ENCODE peak calls at places on chromosomes 2 and 18, in eight cellular contexts. One of them, this sample, is unnamed.

GRCh38 chr18:56038258-56039030 is 450.5 kb upstream of the TCF4 start:
- DNase-seq in CD8-positive, alpha-beta T cell: no peak
- DNase-seq in RWPE1: no peak
- DNase-seq in CD4-positive, alpha-beta T cell: no peak
- DNase-seq in cardiac fibroblast: no peak
- DNase-seq in endothelial cell of umbilical vein: no peak
- DNase-seq in heart right ventricle: no peak
- DNase-seq in Peyer's patch: no peak
- DNase-seq in this sample: no peak

GRCh38 chr2:25176138-25176537 is 7.8 kb upstream of the POMC start:
- DNase-seq in CD8-positive, alpha-beta T cell: no peak
- DNase-seq in RWPE1: no peak
- DNase-seq in CD4-positive, alpha-beta T cell: no peak
- DNase-seq in cardiac fibroblast: no peak
- DNase-seq in endothelial cell of umbilical vein: no peak
- DNase-seq in heart right ventricle: no peak
- DNase-seq in Peyer's patch: no peak
- DNase-seq in this sample: no peak

GRCh38 chr2:15126373-15126772 is 434.8 kb downstream of the NBAS start:
- DNase-seq in CD8-positive, alpha-beta T cell: no peak
- DNase-seq in RWPE1: no peak
- DNase-seq in CD4-positive, alpha-beta T cell: no peak
- DNase-seq in cardiac fibroblast: no peak
- DNase-seq in endothelial cell of umbilical vein: no peak
- DNase-seq in heart right ventricle: no peak
- DNase-seq in Peyer's patch: no peak
- DNase-seq in this sample: no peak

GRCh38 chr2:97699765-97700444 is 13.5 kb upstream of the ZAP70 start:
- DNase-seq in CD8-positive, alpha-beta T cell: peak
- DNase-seq in RWPE1: peak
- DNase-seq in CD4-positive, alpha-beta T cell: peak
- DNase-seq in cardiac fibroblast: peak
- DNase-seq in endothelial cell of umbilical vein: peak
- DNase-seq in heart right ventricle: no peak
- DNase-seq in Peyer's patch: no peak
- DNase-seq in this sample: no peak

GRCh38 chr2:218829868-218830451 is 1.6 kb downstream of the PRKAG3 start:
- DNase-seq in CD8-positive, alpha-beta T cell: no peak
- DNase-seq in RWPE1: no peak
- DNase-seq in CD4-positive, alpha-beta T cell: no peak
- DNase-seq in cardiac fibroblast: no peak
- DNase-seq in endothelial cell of umbilical vein: no peak
- DNase-seq in heart right ventricle: peak
- DNase-seq in Peyer's patch: no peak
- DNase-seq in this sample: no peak

GRCh38 chr2:237721828-237722227 is 76.8 kb upstream of the RBM44 start:
- DNase-seq in CD8-positive, alpha-beta T cell: no peak
- DNase-seq in RWPE1: no peak
- DNase-seq in CD4-positive, alpha-beta T cell: no peak
- DNase-seq in cardiac fibroblast: no peak
- DNase-seq in endothelial cell of umbilical vein: no peak
- DNase-seq in heart right ventricle: no peak
- DNase-seq in Peyer's patch: no peak
- DNase-seq in this sample: no peak

GRCh38 chr2:25421746-25422431 is 80.2 kb upstream of the DNMT3A start:
- DNase-seq in CD8-positive, alpha-beta T cell: no peak
- DNase-seq in RWPE1: no peak
- DNase-seq in CD4-positive, alpha-beta T cell: no peak
- DNase-seq in cardiac fibroblast: no peak
- DNase-seq in endothelial cell of umbilical vein: no peak
- DNase-seq in heart right ventricle: no peak
- DNase-seq in Peyer's patch: no peak
- DNase-seq in this sample: no peak

GRCh38 chr2:59176737-59177136 is 935.6 kb upstream of the FANCL start:
- DNase-seq in CD8-positive, alpha-beta T cell: no peak
- DNase-seq in RWPE1: no peak
- DNase-seq in CD4-positive, alpha-beta T cell: no peak
- DNase-seq in cardiac fibroblast: no peak
- DNase-seq in endothelial cell of umbilical vein: no peak
- DNase-seq in heart right ventricle: no peak
- DNase-seq in Peyer's patch: no peak
- DNase-seq in this sample: no peak

GRCh38 chr2:158926478-158926948 is 41.9 kb upstream of the TANC1 start:
- DNase-seq in CD8-positive, alpha-beta T cell: no peak
- DNase-seq in RWPE1: peak
- DNase-seq in CD4-positive, alpha-beta T cell: no peak
- DNase-seq in cardiac fibroblast: peak
- DNase-seq in endothelial cell of umbilical vein: peak
- DNase-seq in heart right ventricle: no peak
- DNase-seq in Peyer's patch: no peak
- DNase-seq in this sample: no peak

DNA sequence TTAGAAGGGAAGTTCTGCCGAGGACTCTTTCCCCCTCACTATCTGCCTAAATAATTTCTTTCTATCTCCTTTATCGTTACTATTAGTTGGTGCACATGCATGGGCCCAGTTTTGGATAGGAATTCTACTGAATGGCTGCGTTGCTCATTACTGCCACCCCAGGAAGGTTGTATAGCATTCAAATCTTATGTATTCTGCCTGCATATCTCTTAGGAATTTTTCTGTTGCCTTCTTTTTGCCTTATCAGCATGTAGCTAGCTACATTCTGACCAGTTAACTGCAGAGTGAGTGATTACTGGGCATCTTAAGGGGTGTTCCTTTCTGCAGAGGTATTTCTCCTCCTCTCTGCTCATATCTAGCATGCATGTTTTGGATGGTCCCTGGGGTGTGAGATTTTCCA is 239.6 kb downstream of the TDRD15 start:
- DNase-seq in CD8-positive, alpha-beta T cell: no peak
- DNase-seq in RWPE1: no peak
- DNase-seq in CD4-positive, alpha-beta T cell: no peak
- DNase-seq in cardiac fibroblast: no peak
- DNase-seq in endothelial cell of umbilical vein: no peak
- DNase-seq in heart right ventricle: no peak
- DNase-seq in Peyer's patch: no peak
- DNase-seq in this sample: no peak
- TF ChIP-seq CTCF in CD8-positive, alpha-beta T cell: no peak
- TF ChIP-seq CTCF in RWPE1: no peak
- TF ChIP-seq CTCF in CD4-positive, alpha-beta T cell: no peak
- TF ChIP-seq CTCF in cardiac fibroblast: no peak
- TF ChIP-seq CTCF in endothelial cell of umbilical vein: no peak
- TF ChIP-seq CTCF in heart right ventricle: no peak
- TF ChIP-seq CTCF in Peyer's patch: no peak
- TF ChIP-seq CTCF in this sample: no peak

GRCh38 chr2:164073758-164074094 is 337.9 kb upstream of the FIGN start:
- DNase-seq in CD8-positive, alpha-beta T cell: no peak
- DNase-seq in RWPE1: no peak
- DNase-seq in CD4-positive, alpha-beta T cell: no peak
- DNase-seq in cardiac fibroblast: no peak
- DNase-seq in endothelial cell of umbilical vein: no peak
- DNase-seq in heart right ventricle: no peak
- DNase-seq in Peyer's patch: no peak
- DNase-seq in this sample: no peak

GRCh38 chr2:164079258-164079657 is 343.4 kb upstream of the FIGN start:
- DNase-seq in CD8-positive, alpha-beta T cell: no peak
- DNase-seq in RWPE1: no peak
- DNase-seq in CD4-positive, alpha-beta T cell: no peak
- DNase-seq in cardiac fibroblast: no peak
- DNase-seq in endothelial cell of umbilical vein: no peak
- DNase-seq in heart right ventricle: no peak
- DNase-seq in Peyer's patch: no peak
- DNase-seq in this sample: no peak
- TF ChIP-seq CTCF in CD8-positive, alpha-beta T cell: no peak
- TF ChIP-seq CTCF in RWPE1: no peak
- TF ChIP-seq CTCF in CD4-positive, alpha-beta T cell: no peak
- TF ChIP-seq CTCF in cardiac fibroblast: no peak
- TF ChIP-seq CTCF in endothelial cell of umbilical vein: no peak
- TF ChIP-seq CTCF in heart right ventricle: no peak
- TF ChIP-seq CTCF in Peyer's patch: no peak
- TF ChIP-seq CTCF in this sample: no peak

DNA sequence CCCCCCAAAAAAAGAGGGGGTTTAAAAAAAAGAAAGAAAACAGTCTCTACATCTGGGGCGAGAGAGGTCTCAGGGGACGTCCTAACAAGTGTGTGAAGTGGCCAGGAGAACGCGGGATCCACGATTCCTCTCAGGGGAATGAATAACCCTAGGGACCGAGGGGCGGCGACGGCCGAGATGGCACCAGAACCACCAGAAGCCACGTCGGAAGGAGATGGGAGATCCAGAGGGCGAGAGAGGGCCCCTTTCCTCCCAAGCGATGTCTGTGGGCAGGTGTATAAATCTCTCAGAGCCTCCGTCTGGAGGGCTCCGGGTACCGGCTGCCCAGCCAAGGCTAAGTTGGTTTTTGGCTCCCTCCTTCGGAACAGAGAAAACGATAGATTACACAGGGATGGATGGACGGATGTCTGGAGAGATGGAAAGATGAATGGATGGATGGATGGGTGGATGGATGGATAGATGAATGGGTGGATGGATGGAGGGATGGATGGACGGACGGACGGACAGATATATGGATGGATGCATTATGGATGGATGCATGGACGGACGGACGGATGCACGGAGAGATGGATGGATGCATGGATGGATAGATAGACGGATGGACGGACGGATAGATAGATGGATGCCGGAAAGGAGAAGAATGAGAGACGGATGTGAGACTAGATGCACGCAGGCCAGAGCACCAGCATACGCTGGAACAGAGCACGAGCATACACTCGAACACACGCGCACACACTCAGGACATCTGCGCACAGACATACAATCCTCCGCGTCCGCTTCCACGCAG is 1.6 kb downstream of the EPHA4 start:
- DNase-seq in CD8-positive, alpha-beta T cell: no peak
- DNase-seq in RWPE1: no peak
- DNase-seq in CD4-positive, alpha-beta T cell: no peak
- DNase-seq in cardiac fibroblast: peak
- DNase-seq in endothelial cell of umbilical vein: peak
- DNase-seq in heart right ventricle: peak
- DNase-seq in Peyer's patch: no peak
- DNase-seq in this sample: no peak
- TF ChIP-seq CTCF in CD8-positive, alpha-beta T cell: no peak
- TF ChIP-seq CTCF in RWPE1: no peak
- TF ChIP-seq CTCF in CD4-positive, alpha-beta T cell: peak
- TF ChIP-seq CTCF in cardiac fibroblast: no peak
- TF ChIP-seq CTCF in endothelial cell of umbilical vein: no peak
- TF ChIP-seq CTCF in heart right ventricle: no peak
- TF ChIP-seq CTCF in Peyer's patch: no peak
- TF ChIP-seq CTCF in this sample: no peak

GRCh38 chr2:157793053-157793612 is 83.0 kb downstream of the ACVR1 start:
- DNase-seq in CD8-positive, alpha-beta T cell: no peak
- DNase-seq in RWPE1: no peak
- DNase-seq in CD4-positive, alpha-beta T cell: no peak
- DNase-seq in cardiac fibroblast: no peak
- DNase-seq in endothelial cell of umbilical vein: no peak
- DNase-seq in heart right ventricle: no peak
- DNase-seq in Peyer's patch: no peak
- DNase-seq in this sample: no peak
- TF ChIP-seq CTCF in CD8-positive, alpha-beta T cell: no peak
- TF ChIP-seq CTCF in RWPE1: no peak
- TF ChIP-seq CTCF in CD4-positive, alpha-beta T cell: peak
- TF ChIP-seq CTCF in cardiac fibroblast: peak
- TF ChIP-seq CTCF in endothelial cell of umbilical vein: no peak
- TF ChIP-seq CTCF in heart right ventricle: no peak
- TF ChIP-seq CTCF in Peyer's patch: no peak
- TF ChIP-seq CTCF in this sample: no peak

GRCh38 chr18:9418047-9418690 is 57.1 kb upstream of the RALBP1 start:
- DNase-seq in CD8-positive, alpha-beta T cell: no peak
- DNase-seq in RWPE1: no peak
- DNase-seq in CD4-positive, alpha-beta T cell: no peak
- DNase-seq in cardiac fibroblast: no peak
- DNase-seq in endothelial cell of umbilical vein: no peak
- DNase-seq in heart right ventricle: no peak
- DNase-seq in Peyer's patch: no peak
- DNase-seq in this sample: no peak
- TF ChIP-seq CTCF in CD8-positive, alpha-beta T cell: no peak
- TF ChIP-seq CTCF in RWPE1: no peak
- TF ChIP-seq CTCF in CD4-positive, alpha-beta T cell: no peak
- TF ChIP-seq CTCF in cardiac fibroblast: no peak
- TF ChIP-seq CTCF in endothelial cell of umbilical vein: no peak
- TF ChIP-seq CTCF in heart right ventricle: no peak
- TF ChIP-seq CTCF in Peyer's patch: no peak
- TF ChIP-seq CTCF in this sample: no peak

GRCh38 chr2:129709956-129710598 is 269.4 kb upstream of the RAB6C start:
- DNase-seq in CD8-positive, alpha-beta T cell: no peak
- DNase-seq in RWPE1: no peak
- DNase-seq in CD4-positive, alpha-beta T cell: no peak
- DNase-seq in cardiac fibroblast: no peak
- DNase-seq in endothelial cell of umbilical vein: no peak
- DNase-seq in heart right ventricle: no peak
- DNase-seq in Peyer's patch: no peak
- DNase-seq in this sample: no peak

GRCh38 chr2:129707800-129708199 is 271.7 kb upstream of the RAB6C start:
- DNase-seq in CD8-positive, alpha-beta T cell: no peak
- DNase-seq in RWPE1: no peak
- DNase-seq in CD4-positive, alpha-beta T cell: no peak
- DNase-seq in cardiac fibroblast: no peak
- DNase-seq in endothelial cell of umbilical vein: no peak
- DNase-seq in heart right ventricle: no peak
- DNase-seq in Peyer's patch: no peak
- DNase-seq in this sample: no peak

GRCh38 chr2:129709030-129709955 is 270.2 kb upstream of the RAB6C start:
- DNase-seq in CD8-positive, alpha-beta T cell: no peak
- DNase-seq in RWPE1: no peak
- DNase-seq in CD4-positive, alpha-beta T cell: no peak
- DNase-seq in cardiac fibroblast: no peak
- DNase-seq in endothelial cell of umbilical vein: no peak
- DNase-seq in heart right ventricle: no peak
- DNase-seq in Peyer's patch: no peak
- DNase-seq in this sample: no peak

GRCh38 chr2:129710670-129711495 is 268.6 kb upstream of the RAB6C start:
- DNase-seq in CD8-positive, alpha-beta T cell: no peak
- DNase-seq in RWPE1: no peak
- DNase-seq in CD4-positive, alpha-beta T cell: no peak
- DNase-seq in cardiac fibroblast: no peak
- DNase-seq in endothelial cell of umbilical vein: no peak
- DNase-seq in heart right ventricle: no peak
- DNase-seq in Peyer's patch: no peak
- DNase-seq in this sample: no peak

GRCh38 chr2:129708221-129708967 is 271.1 kb upstream of the RAB6C start:
- DNase-seq in CD8-positive, alpha-beta T cell: no peak
- DNase-seq in RWPE1: no peak
- DNase-seq in CD4-positive, alpha-beta T cell: no peak
- DNase-seq in cardiac fibroblast: no peak
- DNase-seq in endothelial cell of umbilical vein: no peak
- DNase-seq in heart right ventricle: no peak
- DNase-seq in Peyer's patch: no peak
- DNase-seq in this sample: no peak
- TF ChIP-seq CTCF in CD8-positive, alpha-beta T cell: no peak
- TF ChIP-seq CTCF in RWPE1: no peak
- TF ChIP-seq CTCF in CD4-positive, alpha-beta T cell: no peak
- TF ChIP-seq CTCF in cardiac fibroblast: no peak
- TF ChIP-seq CTCF in endothelial cell of umbilical vein: no peak
- TF ChIP-seq CTCF in heart right ventricle: no peak
- TF ChIP-seq CTCF in Peyer's patch: no peak
- TF ChIP-seq CTCF in this sample: no peak

DNA sequence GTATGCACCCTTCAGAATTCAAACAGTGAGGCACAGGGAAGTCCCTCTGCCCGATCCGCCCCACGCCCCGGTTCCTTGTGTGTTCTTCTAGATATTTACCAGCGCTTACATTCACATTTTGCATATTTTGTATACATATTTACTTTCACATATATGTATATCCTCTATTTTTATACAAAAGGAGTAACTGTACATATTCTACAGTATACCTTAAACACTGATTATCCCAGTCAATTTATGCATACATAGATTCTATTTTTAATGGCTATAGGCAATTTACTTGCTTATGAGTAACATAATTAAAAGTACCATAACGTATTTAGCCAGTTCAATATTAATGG is 309 bp upstream of the DUSP11 start:
- DNase-seq in CD8-positive, alpha-beta T cell: no peak
- DNase-seq in RWPE1: no peak
- DNase-seq in CD4-positive, alpha-beta T cell: no peak
- DNase-seq in cardiac fibroblast: no peak
- DNase-seq in endothelial cell of umbilical vein: no peak
- DNase-seq in heart right ventricle: no peak
- DNase-seq in Peyer's patch: no peak
- DNase-seq in this sample: no peak
- TF ChIP-seq CTCF in CD8-positive, alpha-beta T cell: no peak
- TF ChIP-seq CTCF in RWPE1: peak
- TF ChIP-seq CTCF in CD4-positive, alpha-beta T cell: peak
- TF ChIP-seq CTCF in cardiac fibroblast: no peak
- TF ChIP-seq CTCF in endothelial cell of umbilical vein: no peak
- TF ChIP-seq CTCF in heart right ventricle: no peak
- TF ChIP-seq CTCF in Peyer's patch: no peak
- TF ChIP-seq CTCF in this sample: no peak